ENCODE peak calls at places on chromosomes 5 and 9, in six cellular contexts. D is astrocyte, Y is WTC11, F is gastrocnemius medialis, N is Panc1, O is foreskin fibroblast. H is an unnamed sample.

GRCh38 chr5:2997179-2997578 is 245.7 kb upstream of the IRX2 start:
- DNase-seq in O (no peak), F (no peak), Y (no peak), N (no peak), D (no peak), H (no peak)

GRCh38 chr9:134333234-134333873 is 7.1 kb downstream of the RXRA start:
- DNase-seq in N (no peak), D (no peak), Y (no peak), F (no peak), O (no peak), H (no peak)

GRCh38 chr9:27329292-27329691 is 32.3 kb upstream of the EQTN start:
- DNase-seq in F (no peak), D (no peak), O (no peak), Y (no peak), N (no peak), H (no peak)

GRCh38 chr9:97406620-97407177 is 5.2 kb upstream of the TDRD7 start:
- DNase-seq in N (no peak), Y (no peak), F (no peak), O (no peak), D (no peak), H (no peak)

GRCh38 chr5:69331528-69332445 is 814 bp downstream of the CCDC125 start:
- DNase-seq in O (no peak), Y (no peak), F (no peak), N (no peak), D (no peak), H (no peak)

GRCh38 chr5:77326142-77326541 is 115.7 kb downstream of the PDE8B start:
- DNase-seq in N (no peak), F (no peak), Y (no peak), D (no peak), O (no peak), H (no peak)

GRCh38 chr9:129811967-129812363 is 9.0 kb downstream of the TOR1B start:
- DNase-seq in N (no peak), D (no peak), F (no peak), O (no peak), Y (no peak), H (no peak)

GRCh38 chr9:127538849-127539258 is 73.2 kb upstream of the STXBP1 start:
- DNase-seq in D (peak), Y (no peak), N (no peak), O (peak), F (no peak), H (no peak)

GRCh38 chr5:40441733-40442132 is 238.0 kb upstream of the PTGER4 start:
- DNase-seq in Y (no peak), F (no peak), D (no peak), N (no peak), O (no peak), H (no peak)

GRCh38 chr9:42852133-42852532 is 668.7 kb downstream of the SPATA31A6 start:
- DNase-seq in Y (peak), F (no peak), N (no peak), O (peak), D (no peak), H (no peak)

GRCh38 chr9:32394381-32395049 is 10.1 kb downstream of the ACO1 start:
- DNase-seq in F (no peak), D (no peak), N (no peak), O (no peak), Y (no peak), H (no peak)

GRCh38 chr5:96432245-96433065 is 593 bp downstream of the PCSK1 start:
- DNase-seq in O (no peak), N (no peak), Y (peak), F (no peak), D (peak), H (no peak)

GRCh38 chr5:57686806-57687205 is 204.2 kb upstream of the ACTBL2 start:
- DNase-seq in N (no peak), F (no peak), O (no peak), Y (no peak), D (no peak), H (no peak)

GRCh38 chr5:165497707-165498106 is 1992.3 kb downstream of the MAT2B start:
- DNase-seq in D (peak), Y (peak), F (no peak), N (peak), O (no peak), H (no peak)

GRCh38 chr5:26553079-26553478 is 485.3 kb downstream of the CDH9 start:
- DNase-seq in N (peak), Y (no peak), D (peak), O (no peak), F (no peak), H (no peak)

GRCh38 chr9:116383956-116384355 is 230.4 kb downstream of the PAPPA start:
- DNase-seq in Y (no peak), F (no peak), O (no peak), D (no peak), N (no peak), H (no peak)

GRCh38 chr5:58447231-58447630 is 12.7 kb downstream of the PLK2 start:
- DNase-seq in O (no peak), D (peak), N (no peak), Y (no peak), F (no peak), H (no peak)

GRCh38 chr5:95731571-95732554 is 727 bp downstream of the RHOBTB3 start:
- DNase-seq in Y (peak), N (no peak), D (peak), O (no peak), F (peak), H (no peak)

GRCh38 chr5:153618857-153619256 is 128.4 kb downstream of the GRIA1 start:
- DNase-seq in O (peak), Y (no peak), D (peak), N (no peak), F (no peak), H (no peak)

GRCh38 chr5:133245191-133246052 is 193.6 kb downstream of the HSPA4 start:
- DNase-seq in O (peak), D (peak), F (peak), Y (no peak), N (peak), H (no peak)

GRCh38 chr9:133342083-133342406 is 5.9 kb downstream of the MED22 start:
- DNase-seq in Y (peak), O (no peak), F (no peak), N (no peak), D (no peak), H (no peak)

GRCh38 chr9:19456996-19457693 is 48.3 kb downstream of the ACER2 start:
- DNase-seq in O (peak), Y (peak), F (peak), N (peak), D (peak), H (peak)
- TF ChIP-seq CTCF in O (peak), Y (peak), F (peak), N (peak), D (peak), H (peak)

GRCh38 chr9:22447607-22448305 is 1.1 kb downstream of the DMRTA1 start:
- DNase-seq in O (no peak), Y (no peak), F (no peak), D (no peak), N (no peak), H (no peak)
- TF ChIP-seq CTCF in O (no peak), Y (no peak), F (no peak), D (no peak), N (peak), H (no peak)

DNA sequence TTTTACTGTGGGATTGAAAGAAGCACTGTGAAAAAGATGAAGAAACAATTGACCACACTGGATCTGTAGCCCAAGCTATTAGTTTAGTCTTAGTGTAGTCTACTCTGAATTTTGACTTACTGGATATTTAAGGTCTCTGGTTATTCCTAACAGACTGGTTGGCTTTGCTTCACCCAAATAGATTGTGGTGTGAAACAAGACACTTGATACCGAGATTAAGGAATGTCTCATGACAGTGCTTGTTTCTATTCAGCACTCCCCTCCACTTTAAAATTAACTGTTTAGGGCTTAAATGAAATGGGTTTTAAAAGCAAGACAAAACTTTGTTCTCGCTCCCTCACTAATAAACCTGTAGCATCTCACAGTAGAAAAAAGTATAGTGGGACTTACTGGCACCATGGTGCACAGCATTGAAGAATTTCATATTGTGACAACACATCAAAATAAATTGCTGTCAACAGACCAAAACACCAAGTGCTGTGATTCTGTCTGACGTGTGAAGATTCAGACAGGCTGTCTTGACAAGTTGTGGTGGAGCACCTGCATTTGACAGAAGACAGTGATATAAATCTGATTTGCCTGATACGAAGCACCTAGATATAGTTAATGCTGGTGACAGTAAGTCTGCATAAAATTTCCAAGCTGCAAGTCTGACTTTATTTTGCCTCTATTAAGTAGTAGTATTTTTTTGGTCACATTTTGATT is 73.1 kb downstream of the PBX3 start:
- DNase-seq in F (no peak), N (no peak), D (peak), O (no peak), Y (no peak), H (no peak)
- TF ChIP-seq CTCF in F (no peak), N (no peak), D (no peak), O (no peak), Y (no peak), H (no peak)

GRCh38 chr9:71250626-71251025 is 129.2 kb upstream of the TRPM3 start:
- DNase-seq in Y (peak), O (no peak), F (no peak), N (no peak), D (no peak), H (no peak)

GRCh38 chr9:71253021-71253420 is 131.6 kb upstream of the TRPM3 start:
- DNase-seq in N (no peak), Y (no peak), F (no peak), D (no peak), O (no peak), H (no peak)

GRCh38 chr9:71254592-71255277 is 133.3 kb upstream of the TRPM3 start:
- DNase-seq in F (no peak), O (no peak), N (no peak), Y (no peak), D (no peak), H (no peak)

GRCh38 chr9:71245651-71246050 is 124.2 kb upstream of the TRPM3 start:
- DNase-seq in F (no peak), N (no peak), Y (no peak), D (no peak), O (no peak), H (no peak)

GRCh38 chr9:71249729-71250317 is 128.4 kb upstream of the TRPM3 start:
- DNase-seq in F (no peak), D (peak), Y (no peak), O (peak), N (peak), H (peak)
- TF ChIP-seq CTCF in F (peak), D (peak), Y (no peak), O (peak), N (peak), H (peak)

GRCh38 chr9:7176574-7176973 is 418.8 kb downstream of the KDM4C start:
- DNase-seq in F (no peak), O (no peak), N (no peak), Y (no peak), D (no peak), H (no peak)
- TF ChIP-seq CTCF in F (no peak), O (no peak), N (no peak), Y (no peak), D (no peak), H (no peak)

GRCh38 chr9:82183181-82183860 is 194.7 kb downstream of the SPATA31D1 start:
- DNase-seq in F (no peak), Y (no peak), N (no peak), O (no peak), D (no peak), H (no peak)

GRCh38 chr9:82191082-82191481 is 202.5 kb downstream of the SPATA31D1 start:
- DNase-seq in Y (no peak), F (no peak), N (no peak), O (no peak), D (no peak), H (no peak)

GRCh38 chr9:82184524-82184923 is 196.0 kb downstream of the SPATA31D1 start:
- DNase-seq in N (no peak), O (no peak), D (no peak), Y (no peak), F (no peak), H (no peak)

GRCh38 chr9:82188817-82189216 is 200.2 kb downstream of the SPATA31D1 start:
- DNase-seq in O (no peak), Y (no peak), F (no peak), D (no peak), N (no peak), H (no peak)
- TF ChIP-seq CTCF in O (no peak), Y (no peak), F (no peak), D (no peak), N (no peak), H (no peak)

DNA sequence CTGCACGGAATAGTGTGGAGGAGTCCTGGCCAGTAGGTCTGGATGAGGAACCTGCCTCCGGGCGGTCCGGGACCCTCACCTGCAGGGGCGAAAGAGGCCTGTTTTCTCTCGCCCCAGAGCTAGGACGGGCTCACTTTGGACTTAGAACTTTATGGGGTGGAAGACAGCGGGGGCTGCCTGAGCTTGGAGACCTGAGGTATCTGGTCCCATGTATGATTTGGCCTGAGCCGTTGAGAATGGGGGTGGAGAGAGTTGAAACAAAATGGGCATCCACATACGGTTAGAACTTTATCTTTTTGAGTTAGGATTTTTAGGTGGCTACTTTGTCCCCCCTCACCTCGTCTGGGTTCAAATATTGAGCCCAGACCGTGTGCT is 681 bp upstream of the ETF1 start:
- DNase-seq in Y (no peak), D (peak), F (no peak), O (no peak), N (no peak), H (no peak)
- TF ChIP-seq CTCF in Y (no peak), D (no peak), F (no peak), O (no peak), N (no peak), H (no peak)

DNA sequence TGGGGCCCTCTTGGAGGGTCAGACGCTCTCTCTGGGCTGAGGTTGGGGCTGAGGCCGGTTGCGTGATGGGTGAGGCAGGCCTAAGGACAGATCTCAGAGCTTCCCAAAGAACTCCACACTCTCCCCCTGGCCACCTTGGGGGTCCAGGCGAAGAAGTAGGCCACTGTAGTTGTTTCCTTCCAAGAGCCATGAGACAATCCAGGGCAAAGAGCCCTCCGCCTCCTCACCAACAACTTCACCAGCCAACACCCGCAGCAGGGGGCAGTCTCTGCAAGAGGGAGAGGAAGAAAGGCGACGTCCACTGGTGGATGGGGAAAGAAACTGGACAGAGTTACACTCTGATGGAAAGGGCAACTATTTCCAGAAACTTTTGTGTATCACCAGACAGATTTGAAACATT is 10.7 kb downstream of the SLC35A4 start:
- DNase-seq in O (peak), N (no peak), F (peak), D (no peak), Y (peak), H (no peak)
- TF ChIP-seq CTCF in O (peak), N (peak), F (no peak), D (no peak), Y (no peak), H (peak)

DNA sequence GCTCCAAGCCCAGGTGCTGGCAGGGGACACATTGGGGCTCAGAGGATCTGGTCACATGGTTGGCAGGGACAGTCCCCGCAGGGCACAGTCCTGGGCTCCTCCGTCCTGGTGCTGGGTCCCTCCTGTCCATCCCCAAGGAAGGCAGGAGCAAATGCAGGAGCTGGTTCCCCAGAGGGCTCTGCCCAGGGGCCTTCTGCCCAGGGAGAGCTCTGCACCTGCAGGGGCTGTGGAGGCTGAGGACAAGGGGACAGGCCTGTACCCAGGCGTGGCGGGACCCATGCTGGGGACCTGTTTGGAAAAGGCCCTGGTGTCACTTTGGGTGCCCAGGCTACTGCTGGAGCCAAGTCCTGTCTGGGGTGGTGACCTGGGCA is 7.2 kb downstream of the SPATA31E1 start:
- DNase-seq in O (no peak), D (no peak), N (no peak), F (no peak), Y (no peak), H (no peak)
- TF ChIP-seq CTCF in O (no peak), D (no peak), N (no peak), F (no peak), Y (no peak), H (no peak)

DNA sequence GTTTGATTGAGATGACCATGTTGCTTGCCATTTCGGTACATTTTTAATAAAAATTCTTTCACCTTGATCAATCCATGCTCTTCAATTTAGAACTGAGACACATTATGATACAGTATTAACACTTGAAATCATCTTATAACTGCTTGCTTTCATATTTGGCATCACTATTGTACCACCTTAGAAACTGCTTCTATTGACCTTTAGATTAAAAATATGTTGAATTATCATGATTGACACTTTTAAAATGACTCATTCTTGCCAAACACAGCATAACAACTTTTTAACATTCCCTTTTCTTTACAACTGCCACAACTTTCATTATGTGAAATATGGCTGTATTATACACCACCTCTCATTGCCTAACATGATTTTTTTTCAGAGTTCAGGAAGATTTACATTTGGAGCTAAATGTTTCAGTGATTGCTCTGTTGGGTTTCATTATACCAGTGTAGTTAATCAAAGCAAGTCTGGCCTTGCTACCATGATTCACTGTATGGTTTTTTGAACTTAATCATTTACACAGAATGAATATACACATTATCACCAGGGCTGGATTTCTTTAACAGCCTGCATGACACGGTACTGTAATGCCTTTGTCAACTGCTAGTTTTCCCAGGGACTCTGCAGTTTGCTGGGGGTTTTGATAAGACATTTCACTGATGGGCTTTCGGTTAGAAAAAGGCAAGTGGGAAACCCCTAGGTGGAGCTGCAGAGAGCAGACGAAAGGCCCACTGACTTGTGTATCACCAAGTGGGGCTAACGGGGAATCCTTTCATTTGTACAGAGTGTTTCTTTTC is 93.6 kb upstream of the TLE4 start:
- DNase-seq in F (no peak), N (peak), Y (peak), O (no peak), D (peak), H (no peak)
- TF ChIP-seq CTCF in F (peak), N (no peak), Y (no peak), O (peak), D (peak), H (peak)

H was measured in AG09319.